ENCODE peak calls at places on chromosomes 11 and 22, in seven cellular contexts. One of them, this sample, is unnamed.

GRCh38 chr22:42179616-42180015 is 49.0 kb upstream of the CYP2D6 start:
- DNase-seq in HFFc6: peak
- DNase-seq in mammary epithelial cell: peak
- DNase-seq in pancreas: no peak
- DNase-seq in HCT116: no peak
- DNase-seq in RWPE2: no peak
- DNase-seq in choroid plexus epithelial cell: peak
- DNase-seq in this sample: no peak

GRCh38 chr11:76382209-76382608 is 1.1 kb downstream of the GVQW3 start:
- DNase-seq in HCT116: no peak
- DNase-seq in RWPE2: no peak
- DNase-seq in choroid plexus epithelial cell: no peak
- DNase-seq in HFFc6: no peak
- DNase-seq in mammary epithelial cell: no peak
- DNase-seq in pancreas: no peak
- DNase-seq in this sample: no peak

GRCh38 chr11:121800704-121801516 is 315.1 kb downstream of the BLID start:
- DNase-seq in HFFc6: no peak
- DNase-seq in HCT116: no peak
- DNase-seq in mammary epithelial cell: no peak
- DNase-seq in choroid plexus epithelial cell: peak
- DNase-seq in pancreas: no peak
- DNase-seq in RWPE2: no peak
- DNase-seq in this sample: no peak

GRCh38 chr11:30917859-30918478 is 331.8 kb upstream of the MPPED2 start:
- DNase-seq in HFFc6: peak
- DNase-seq in HCT116: peak
- DNase-seq in choroid plexus epithelial cell: peak
- DNase-seq in pancreas: no peak
- DNase-seq in mammary epithelial cell: peak
- DNase-seq in RWPE2: no peak
- DNase-seq in this sample: no peak

GRCh38 chr11:10401275-10401674 is 53.8 kb upstream of the AMPD3 start:
- DNase-seq in RWPE2: no peak
- DNase-seq in pancreas: no peak
- DNase-seq in HFFc6: no peak
- DNase-seq in HCT116: no peak
- DNase-seq in choroid plexus epithelial cell: peak
- DNase-seq in mammary epithelial cell: no peak
- DNase-seq in this sample: no peak

GRCh38 chr22:32761251-32761903 is 40.1 kb upstream of the TIMP3 start:
- DNase-seq in pancreas: no peak
- DNase-seq in HFFc6: peak
- DNase-seq in HCT116: no peak
- DNase-seq in choroid plexus epithelial cell: peak
- DNase-seq in mammary epithelial cell: no peak
- DNase-seq in RWPE2: no peak
- DNase-seq in this sample: no peak

GRCh38 chr11:16805942-16806341 is 67.5 kb downstream of the C11orf58 start:
- DNase-seq in mammary epithelial cell: no peak
- DNase-seq in RWPE2: no peak
- DNase-seq in pancreas: no peak
- DNase-seq in HCT116: no peak
- DNase-seq in HFFc6: peak
- DNase-seq in choroid plexus epithelial cell: peak
- DNase-seq in this sample: no peak

GRCh38 chr22:50189849-50190181 is 4.1 kb downstream of the TRABD start:
- DNase-seq in pancreas: no peak
- DNase-seq in HFFc6: no peak
- DNase-seq in HCT116: no peak
- DNase-seq in choroid plexus epithelial cell: peak
- DNase-seq in mammary epithelial cell: no peak
- DNase-seq in RWPE2: no peak
- DNase-seq in this sample: no peak

GRCh38 chr11:4523666-4524065 is 21.3 kb upstream of the OR52M1 start:
- DNase-seq in RWPE2: no peak
- DNase-seq in HCT116: no peak
- DNase-seq in pancreas: no peak
- DNase-seq in HFFc6: no peak
- DNase-seq in choroid plexus epithelial cell: no peak
- DNase-seq in mammary epithelial cell: peak
- DNase-seq in this sample: no peak
- TF ChIP-seq CTCF in RWPE2: no peak
- TF ChIP-seq CTCF in HCT116: no peak
- TF ChIP-seq CTCF in pancreas: no peak
- TF ChIP-seq CTCF in HFFc6: no peak
- TF ChIP-seq CTCF in choroid plexus epithelial cell: no peak
- TF ChIP-seq CTCF in mammary epithelial cell: no peak
- TF ChIP-seq CTCF in this sample: no peak

GRCh38 chr11:12083380-12083779 is 27.0 kb upstream of the MICAL2 start:
- DNase-seq in pancreas: no peak
- DNase-seq in RWPE2: no peak
- DNase-seq in HCT116: no peak
- DNase-seq in choroid plexus epithelial cell: no peak
- DNase-seq in HFFc6: no peak
- DNase-seq in mammary epithelial cell: no peak
- DNase-seq in this sample: no peak
- TF ChIP-seq CTCF in pancreas: no peak
- TF ChIP-seq CTCF in RWPE2: peak
- TF ChIP-seq CTCF in HCT116: no peak
- TF ChIP-seq CTCF in choroid plexus epithelial cell: peak
- TF ChIP-seq CTCF in HFFc6: peak
- TF ChIP-seq CTCF in mammary epithelial cell: no peak
- TF ChIP-seq CTCF in this sample: peak

GRCh38 chr11:114192841-114193389 is 103.3 kb upstream of the NNMT start:
- DNase-seq in choroid plexus epithelial cell: peak
- DNase-seq in RWPE2: no peak
- DNase-seq in HFFc6: no peak
- DNase-seq in HCT116: no peak
- DNase-seq in mammary epithelial cell: no peak
- DNase-seq in pancreas: no peak
- DNase-seq in this sample: no peak
- TF ChIP-seq CTCF in choroid plexus epithelial cell: no peak
- TF ChIP-seq CTCF in RWPE2: no peak
- TF ChIP-seq CTCF in HFFc6: peak
- TF ChIP-seq CTCF in HCT116: no peak
- TF ChIP-seq CTCF in mammary epithelial cell: no peak
- TF ChIP-seq CTCF in pancreas: no peak
- TF ChIP-seq CTCF in this sample: peak

DNA sequence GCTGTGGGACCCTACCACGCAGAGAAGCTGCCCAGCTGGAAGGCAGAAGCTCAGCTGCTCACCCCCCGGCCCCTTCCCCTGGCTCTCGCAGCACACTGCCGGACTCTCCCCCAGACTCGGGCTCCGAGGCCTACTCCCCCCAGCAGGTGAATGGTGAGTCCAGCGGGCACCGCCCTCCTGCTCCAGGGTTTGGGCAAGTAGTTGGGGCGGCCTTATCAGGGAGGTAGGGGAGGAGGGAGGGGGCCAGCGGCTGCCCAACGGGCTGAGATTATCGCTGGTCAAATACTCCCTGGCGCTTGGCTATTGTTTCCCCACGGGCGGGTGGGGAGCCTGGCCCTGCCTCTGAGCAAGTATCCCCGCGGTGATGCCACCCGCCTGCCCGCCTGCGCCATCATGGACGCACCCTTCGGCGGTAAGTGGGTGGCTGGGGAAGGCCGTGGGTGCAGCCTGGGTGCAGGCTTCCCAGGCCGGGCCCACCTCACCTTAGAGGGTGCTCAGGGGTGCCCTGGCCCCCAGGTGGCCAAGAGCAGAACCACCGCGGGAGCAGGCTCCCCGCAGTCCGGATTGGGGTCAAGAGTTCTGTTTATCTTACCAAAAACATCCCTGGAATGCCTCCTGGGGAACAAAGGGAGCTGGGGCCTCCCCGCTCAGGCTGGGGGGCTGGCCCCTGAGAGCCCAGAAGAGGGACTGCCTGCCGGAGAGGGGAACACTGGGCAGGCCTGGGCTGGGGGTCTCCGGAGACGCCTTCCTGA is 16.9 kb downstream of the MYRF start:
- DNase-seq in mammary epithelial cell: no peak
- DNase-seq in pancreas: no peak
- DNase-seq in HFFc6: no peak
- DNase-seq in HCT116: no peak
- DNase-seq in RWPE2: no peak
- DNase-seq in choroid plexus epithelial cell: peak
- DNase-seq in this sample: no peak
- TF ChIP-seq CTCF in mammary epithelial cell: no peak
- TF ChIP-seq CTCF in pancreas: no peak
- TF ChIP-seq CTCF in HFFc6: peak
- TF ChIP-seq CTCF in HCT116: no peak
- TF ChIP-seq CTCF in RWPE2: no peak
- TF ChIP-seq CTCF in choroid plexus epithelial cell: peak
- TF ChIP-seq CTCF in this sample: peak

GRCh38 chr11:6705905-6706535 is 22.9 kb upstream of the MRPL17 start:
- DNase-seq in choroid plexus epithelial cell: peak
- DNase-seq in RWPE2: no peak
- DNase-seq in HFFc6: peak
- DNase-seq in HCT116: no peak
- DNase-seq in mammary epithelial cell: peak
- DNase-seq in pancreas: peak
- DNase-seq in this sample: no peak

DNA sequence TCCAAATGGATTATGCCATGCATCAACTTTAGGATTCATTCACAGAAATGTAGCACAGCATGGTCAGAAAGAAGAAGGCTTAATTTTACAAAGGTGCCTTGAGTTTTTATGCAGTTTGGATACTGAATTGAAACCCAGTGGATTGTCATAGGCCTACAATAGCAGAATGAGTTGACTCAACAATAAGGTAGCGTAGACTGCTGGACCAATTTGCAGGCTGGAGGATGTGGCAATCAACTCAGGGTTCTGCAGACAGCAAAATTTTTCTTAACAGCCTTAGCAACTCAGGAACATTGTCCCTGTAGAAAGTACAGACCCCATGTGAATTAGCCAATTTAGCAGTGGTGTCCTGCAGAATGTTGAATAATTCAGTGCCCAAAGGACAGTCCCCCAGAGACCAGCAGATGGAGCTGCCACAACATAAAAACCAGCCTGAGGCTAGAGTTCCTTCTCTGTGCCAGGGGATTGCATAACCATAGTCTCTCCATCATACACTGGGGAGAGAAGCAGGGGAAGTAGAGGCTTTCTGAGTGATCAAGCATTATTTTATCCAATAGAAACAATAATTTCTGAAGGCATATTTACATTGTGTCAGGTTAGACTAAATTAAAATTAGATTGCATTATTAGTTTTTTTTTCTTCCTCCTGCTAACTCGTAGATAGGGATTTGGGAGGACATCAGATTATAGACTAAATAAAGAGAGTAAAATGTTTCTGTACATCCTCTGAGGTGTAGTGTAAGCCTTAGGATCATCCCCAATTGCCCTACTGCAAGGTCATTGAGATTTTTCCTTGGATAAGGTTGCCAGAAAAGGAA is 20.3 kb upstream of the MRPL17 start:
- DNase-seq in HCT116: peak
- DNase-seq in pancreas: peak
- DNase-seq in RWPE2: no peak
- DNase-seq in mammary epithelial cell: peak
- DNase-seq in choroid plexus epithelial cell: peak
- DNase-seq in HFFc6: peak
- DNase-seq in this sample: no peak
- TF ChIP-seq CTCF in HCT116: peak
- TF ChIP-seq CTCF in pancreas: peak
- TF ChIP-seq CTCF in RWPE2: peak
- TF ChIP-seq CTCF in mammary epithelial cell: peak
- TF ChIP-seq CTCF in choroid plexus epithelial cell: peak
- TF ChIP-seq CTCF in HFFc6: peak
- TF ChIP-seq CTCF in this sample: peak

GRCh38 chr11:116190206-116190605 is 582.6 kb downstream of the BUD13 start:
- DNase-seq in mammary epithelial cell: no peak
- DNase-seq in HFFc6: no peak
- DNase-seq in RWPE2: no peak
- DNase-seq in choroid plexus epithelial cell: no peak
- DNase-seq in HCT116: no peak
- DNase-seq in pancreas: no peak
- DNase-seq in this sample: no peak
- TF ChIP-seq CTCF in mammary epithelial cell: no peak
- TF ChIP-seq CTCF in HFFc6: no peak
- TF ChIP-seq CTCF in RWPE2: no peak
- TF ChIP-seq CTCF in choroid plexus epithelial cell: no peak
- TF ChIP-seq CTCF in HCT116: no peak
- TF ChIP-seq CTCF in pancreas: no peak
- TF ChIP-seq CTCF in this sample: no peak

DNA sequence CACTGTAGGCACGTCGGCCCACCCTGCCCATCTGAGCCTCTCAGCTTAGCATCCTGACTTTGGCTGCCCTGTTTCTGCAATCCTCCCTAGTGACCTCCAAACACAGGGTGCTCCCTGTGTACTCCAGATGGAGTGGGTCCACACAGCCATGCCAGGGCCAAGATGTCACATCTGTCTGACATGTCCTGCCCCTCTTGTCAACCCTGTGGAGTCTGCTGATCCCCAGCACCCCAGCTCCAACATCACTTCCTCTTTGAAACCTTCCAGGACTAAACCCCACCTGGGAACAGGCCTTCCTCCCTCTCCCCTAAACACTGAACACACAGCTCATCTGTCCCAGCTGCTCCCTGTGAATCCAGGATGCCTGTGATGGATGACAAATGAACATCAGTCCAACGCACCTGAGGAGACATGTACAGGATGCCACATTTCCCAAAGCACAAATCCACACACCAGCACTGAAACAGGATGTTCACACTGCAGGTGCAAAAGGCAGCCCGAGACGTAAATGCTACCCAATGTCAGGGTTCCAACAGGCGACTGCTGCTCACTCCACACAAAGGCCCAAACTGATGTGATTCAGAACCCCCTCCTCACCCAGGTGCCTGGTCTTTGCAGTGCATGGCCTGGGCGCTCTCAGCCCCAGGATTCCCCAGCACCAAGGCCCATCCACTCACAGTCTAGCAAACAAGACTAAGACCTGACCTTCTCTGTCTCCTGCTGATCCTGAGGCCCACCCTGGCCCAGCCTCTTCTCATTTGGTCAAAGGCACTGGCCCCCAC is 2.0 kb upstream of the TSSK2 start:
- DNase-seq in pancreas: no peak
- DNase-seq in RWPE2: no peak
- DNase-seq in HCT116: no peak
- DNase-seq in mammary epithelial cell: no peak
- DNase-seq in HFFc6: no peak
- DNase-seq in choroid plexus epithelial cell: no peak
- DNase-seq in this sample: no peak
- TF ChIP-seq CTCF in pancreas: no peak
- TF ChIP-seq CTCF in RWPE2: no peak
- TF ChIP-seq CTCF in HCT116: no peak
- TF ChIP-seq CTCF in mammary epithelial cell: no peak
- TF ChIP-seq CTCF in HFFc6: no peak
- TF ChIP-seq CTCF in choroid plexus epithelial cell: no peak
- TF ChIP-seq CTCF in this sample: no peak

GRCh38 chr11:39724404-39724803 is 1735.0 kb downstream of the LRRC4C start:
- DNase-seq in HFFc6: no peak
- DNase-seq in choroid plexus epithelial cell: no peak
- DNase-seq in RWPE2: no peak
- DNase-seq in mammary epithelial cell: no peak
- DNase-seq in HCT116: no peak
- DNase-seq in pancreas: no peak
- DNase-seq in this sample: no peak
- TF ChIP-seq CTCF in HFFc6: no peak
- TF ChIP-seq CTCF in choroid plexus epithelial cell: no peak
- TF ChIP-seq CTCF in RWPE2: peak
- TF ChIP-seq CTCF in mammary epithelial cell: no peak
- TF ChIP-seq CTCF in HCT116: no peak
- TF ChIP-seq CTCF in pancreas: no peak
- TF ChIP-seq CTCF in this sample: peak

GRCh38 chr22:23709107-23709506 is 18.3 kb downstream of the RGL4 start:
- DNase-seq in RWPE2: no peak
- DNase-seq in pancreas: no peak
- DNase-seq in choroid plexus epithelial cell: peak
- DNase-seq in mammary epithelial cell: no peak
- DNase-seq in HCT116: no peak
- DNase-seq in HFFc6: peak
- DNase-seq in this sample: no peak
- TF ChIP-seq CTCF in RWPE2: no peak
- TF ChIP-seq CTCF in pancreas: no peak
- TF ChIP-seq CTCF in choroid plexus epithelial cell: no peak
- TF ChIP-seq CTCF in mammary epithelial cell: no peak
- TF ChIP-seq CTCF in HCT116: no peak
- TF ChIP-seq CTCF in HFFc6: no peak
- TF ChIP-seq CTCF in this sample: no peak